ENCODE peak calls at places on chromosomes 1 and 21, in eight cellular contexts. One of them, this sample, is unnamed.

GRCh38 chr1:42177551-42177981 is 13.0 kb upstream of the GUCA2A start:
- DNase-seq in NCI-H1092: peak
- DNase-seq in stimulated activated CD4-positive, alpha-beta T cell treated with anti-CD3 and anti-CD28 coated beads, Interleukin-12 subunit alpha, Interleukin-12 subunit beta, amount 100 ng/mL, for 48 hours: no peak
- DNase-seq in fibroblast of the conjunctiva: peak
- DNase-seq in smooth muscle cell of the brain vasculature: no peak
- DNase-seq in effector CD4-positive, alpha-beta T cell: no peak
- DNase-seq in effector memory CD4-positive, alpha-beta T cell: no peak
- DNase-seq in RKO: no peak
- DNase-seq in this sample: peak

GRCh38 chr1:9181990-9182783 is 52.4 kb upstream of the H6PD start:
- DNase-seq in NCI-H1092: no peak
- DNase-seq in stimulated activated CD4-positive, alpha-beta T cell treated with anti-CD3 and anti-CD28 coated beads, Interleukin-12 subunit alpha, Interleukin-12 subunit beta, amount 100 ng/mL, for 48 hours: no peak
- DNase-seq in fibroblast of the conjunctiva: no peak
- DNase-seq in smooth muscle cell of the brain vasculature: no peak
- DNase-seq in effector CD4-positive, alpha-beta T cell: no peak
- DNase-seq in effector memory CD4-positive, alpha-beta T cell: no peak
- DNase-seq in RKO: no peak
- DNase-seq in this sample: no peak

GRCh38 chr1:171742577-171742922 is 685 bp upstream of the VAMP4 start:
- DNase-seq in NCI-H1092: peak
- DNase-seq in stimulated activated CD4-positive, alpha-beta T cell treated with anti-CD3 and anti-CD28 coated beads, Interleukin-12 subunit alpha, Interleukin-12 subunit beta, amount 100 ng/mL, for 48 hours: no peak
- DNase-seq in fibroblast of the conjunctiva: no peak
- DNase-seq in smooth muscle cell of the brain vasculature: no peak
- DNase-seq in effector CD4-positive, alpha-beta T cell: no peak
- DNase-seq in effector memory CD4-positive, alpha-beta T cell: no peak
- DNase-seq in RKO: peak
- DNase-seq in this sample: peak

GRCh38 chr1:81848880-81849500 is 48.3 kb downstream of the ADGRL2 start:
- DNase-seq in NCI-H1092: no peak
- DNase-seq in stimulated activated CD4-positive, alpha-beta T cell treated with anti-CD3 and anti-CD28 coated beads, Interleukin-12 subunit alpha, Interleukin-12 subunit beta, amount 100 ng/mL, for 48 hours: no peak
- DNase-seq in fibroblast of the conjunctiva: no peak
- DNase-seq in smooth muscle cell of the brain vasculature: no peak
- DNase-seq in effector CD4-positive, alpha-beta T cell: no peak
- DNase-seq in effector memory CD4-positive, alpha-beta T cell: no peak
- DNase-seq in RKO: no peak
- DNase-seq in this sample: peak

GRCh38 chr1:226649780-226650179 is 89.3 kb downstream of the ITPKB start:
- DNase-seq in NCI-H1092: peak
- DNase-seq in stimulated activated CD4-positive, alpha-beta T cell treated with anti-CD3 and anti-CD28 coated beads, Interleukin-12 subunit alpha, Interleukin-12 subunit beta, amount 100 ng/mL, for 48 hours: no peak
- DNase-seq in fibroblast of the conjunctiva: no peak
- DNase-seq in smooth muscle cell of the brain vasculature: no peak
- DNase-seq in effector CD4-positive, alpha-beta T cell: peak
- DNase-seq in effector memory CD4-positive, alpha-beta T cell: no peak
- DNase-seq in RKO: peak
- DNase-seq in this sample: no peak

GRCh38 chr1:19384113-19384512 is 72.0 kb downstream of the SLC66A1 start:
- DNase-seq in NCI-H1092: no peak
- DNase-seq in stimulated activated CD4-positive, alpha-beta T cell treated with anti-CD3 and anti-CD28 coated beads, Interleukin-12 subunit alpha, Interleukin-12 subunit beta, amount 100 ng/mL, for 48 hours: no peak
- DNase-seq in fibroblast of the conjunctiva: no peak
- DNase-seq in smooth muscle cell of the brain vasculature: peak
- DNase-seq in effector CD4-positive, alpha-beta T cell: no peak
- DNase-seq in effector memory CD4-positive, alpha-beta T cell: no peak
- DNase-seq in RKO: no peak
- DNase-seq in this sample: peak

GRCh38 chr1:68254667-68255226 is 22.4 kb upstream of the WLS start:
- DNase-seq in NCI-H1092: no peak
- DNase-seq in stimulated activated CD4-positive, alpha-beta T cell treated with anti-CD3 and anti-CD28 coated beads, Interleukin-12 subunit alpha, Interleukin-12 subunit beta, amount 100 ng/mL, for 48 hours: no peak
- DNase-seq in fibroblast of the conjunctiva: no peak
- DNase-seq in smooth muscle cell of the brain vasculature: no peak
- DNase-seq in effector CD4-positive, alpha-beta T cell: no peak
- DNase-seq in effector memory CD4-positive, alpha-beta T cell: no peak
- DNase-seq in RKO: no peak
- DNase-seq in this sample: no peak

GRCh38 chr1:228305721-228306152 is 97.9 kb downstream of the OBSCN start:
- DNase-seq in NCI-H1092: no peak
- DNase-seq in stimulated activated CD4-positive, alpha-beta T cell treated with anti-CD3 and anti-CD28 coated beads, Interleukin-12 subunit alpha, Interleukin-12 subunit beta, amount 100 ng/mL, for 48 hours: no peak
- DNase-seq in fibroblast of the conjunctiva: no peak
- DNase-seq in smooth muscle cell of the brain vasculature: no peak
- DNase-seq in effector CD4-positive, alpha-beta T cell: no peak
- DNase-seq in effector memory CD4-positive, alpha-beta T cell: no peak
- DNase-seq in RKO: no peak
- DNase-seq in this sample: no peak

GRCh38 chr1:209648931-209649776 is 3.1 kb downstream of the LAMB3 start:
- DNase-seq in NCI-H1092: no peak
- DNase-seq in stimulated activated CD4-positive, alpha-beta T cell treated with anti-CD3 and anti-CD28 coated beads, Interleukin-12 subunit alpha, Interleukin-12 subunit beta, amount 100 ng/mL, for 48 hours: no peak
- DNase-seq in fibroblast of the conjunctiva: peak
- DNase-seq in smooth muscle cell of the brain vasculature: peak
- DNase-seq in effector CD4-positive, alpha-beta T cell: no peak
- DNase-seq in effector memory CD4-positive, alpha-beta T cell: no peak
- DNase-seq in RKO: peak
- DNase-seq in this sample: no peak

GRCh38 chr21:46141767-46142580 is 13.4 kb downstream of the FTCD start:
- DNase-seq in NCI-H1092: no peak
- DNase-seq in stimulated activated CD4-positive, alpha-beta T cell treated with anti-CD3 and anti-CD28 coated beads, Interleukin-12 subunit alpha, Interleukin-12 subunit beta, amount 100 ng/mL, for 48 hours: no peak
- DNase-seq in fibroblast of the conjunctiva: no peak
- DNase-seq in smooth muscle cell of the brain vasculature: no peak
- DNase-seq in effector CD4-positive, alpha-beta T cell: no peak
- DNase-seq in effector memory CD4-positive, alpha-beta T cell: no peak
- DNase-seq in RKO: no peak
- DNase-seq in this sample: no peak

GRCh38 chr1:184686540-184686939 is 68.1 kb downstream of the EDEM3 start:
- DNase-seq in NCI-H1092: no peak
- DNase-seq in stimulated activated CD4-positive, alpha-beta T cell treated with anti-CD3 and anti-CD28 coated beads, Interleukin-12 subunit alpha, Interleukin-12 subunit beta, amount 100 ng/mL, for 48 hours: no peak
- DNase-seq in fibroblast of the conjunctiva: peak
- DNase-seq in smooth muscle cell of the brain vasculature: no peak
- DNase-seq in effector CD4-positive, alpha-beta T cell: no peak
- DNase-seq in effector memory CD4-positive, alpha-beta T cell: no peak
- DNase-seq in RKO: no peak
- DNase-seq in this sample: no peak

GRCh38 chr1:54310439-54311328 is 95.5 kb downstream of the SSBP3 start:
- DNase-seq in NCI-H1092: no peak
- DNase-seq in stimulated activated CD4-positive, alpha-beta T cell treated with anti-CD3 and anti-CD28 coated beads, Interleukin-12 subunit alpha, Interleukin-12 subunit beta, amount 100 ng/mL, for 48 hours: no peak
- DNase-seq in fibroblast of the conjunctiva: no peak
- DNase-seq in smooth muscle cell of the brain vasculature: no peak
- DNase-seq in effector CD4-positive, alpha-beta T cell: no peak
- DNase-seq in effector memory CD4-positive, alpha-beta T cell: no peak
- DNase-seq in RKO: no peak
- DNase-seq in this sample: peak

GRCh38 chr1:23178931-23179330 is 10.3 kb upstream of the LUZP1 start:
- DNase-seq in NCI-H1092: no peak
- DNase-seq in stimulated activated CD4-positive, alpha-beta T cell treated with anti-CD3 and anti-CD28 coated beads, Interleukin-12 subunit alpha, Interleukin-12 subunit beta, amount 100 ng/mL, for 48 hours: no peak
- DNase-seq in fibroblast of the conjunctiva: no peak
- DNase-seq in smooth muscle cell of the brain vasculature: no peak
- DNase-seq in effector CD4-positive, alpha-beta T cell: no peak
- DNase-seq in effector memory CD4-positive, alpha-beta T cell: no peak
- DNase-seq in RKO: peak
- DNase-seq in this sample: no peak

GRCh38 chr1:93108335-93108734 is 29.3 kb downstream of the MTF2 start:
- DNase-seq in NCI-H1092: no peak
- DNase-seq in stimulated activated CD4-positive, alpha-beta T cell treated with anti-CD3 and anti-CD28 coated beads, Interleukin-12 subunit alpha, Interleukin-12 subunit beta, amount 100 ng/mL, for 48 hours: no peak
- DNase-seq in fibroblast of the conjunctiva: no peak
- DNase-seq in smooth muscle cell of the brain vasculature: no peak
- DNase-seq in effector CD4-positive, alpha-beta T cell: no peak
- DNase-seq in effector memory CD4-positive, alpha-beta T cell: no peak
- DNase-seq in RKO: no peak
- DNase-seq in this sample: no peak

GRCh38 chr1:211589782-211590721 is 11.1 kb upstream of the SLC30A1 start:
- DNase-seq in NCI-H1092: no peak
- DNase-seq in stimulated activated CD4-positive, alpha-beta T cell treated with anti-CD3 and anti-CD28 coated beads, Interleukin-12 subunit alpha, Interleukin-12 subunit beta, amount 100 ng/mL, for 48 hours: no peak
- DNase-seq in fibroblast of the conjunctiva: no peak
- DNase-seq in smooth muscle cell of the brain vasculature: no peak
- DNase-seq in effector CD4-positive, alpha-beta T cell: no peak
- DNase-seq in effector memory CD4-positive, alpha-beta T cell: no peak
- DNase-seq in RKO: no peak
- DNase-seq in this sample: no peak

GRCh38 chr1:117239467-117239866 is 28.7 kb upstream of the VTCN1 start:
- DNase-seq in NCI-H1092: no peak
- DNase-seq in stimulated activated CD4-positive, alpha-beta T cell treated with anti-CD3 and anti-CD28 coated beads, Interleukin-12 subunit alpha, Interleukin-12 subunit beta, amount 100 ng/mL, for 48 hours: no peak
- DNase-seq in fibroblast of the conjunctiva: no peak
- DNase-seq in smooth muscle cell of the brain vasculature: no peak
- DNase-seq in effector CD4-positive, alpha-beta T cell: no peak
- DNase-seq in effector memory CD4-positive, alpha-beta T cell: no peak
- DNase-seq in RKO: no peak
- DNase-seq in this sample: no peak

GRCh38 chr1:231177226-231177625 is 15.4 kb downstream of the TRIM67 start:
- DNase-seq in NCI-H1092: no peak
- DNase-seq in stimulated activated CD4-positive, alpha-beta T cell treated with anti-CD3 and anti-CD28 coated beads, Interleukin-12 subunit alpha, Interleukin-12 subunit beta, amount 100 ng/mL, for 48 hours: no peak
- DNase-seq in fibroblast of the conjunctiva: no peak
- DNase-seq in smooth muscle cell of the brain vasculature: no peak
- DNase-seq in effector CD4-positive, alpha-beta T cell: no peak
- DNase-seq in effector memory CD4-positive, alpha-beta T cell: no peak
- DNase-seq in RKO: no peak
- DNase-seq in this sample: no peak

GRCh38 chr1:8649027-8649426 is 168.4 kb downstream of the RERE start:
- DNase-seq in NCI-H1092: no peak
- DNase-seq in stimulated activated CD4-positive, alpha-beta T cell treated with anti-CD3 and anti-CD28 coated beads, Interleukin-12 subunit alpha, Interleukin-12 subunit beta, amount 100 ng/mL, for 48 hours: no peak
- DNase-seq in fibroblast of the conjunctiva: no peak
- DNase-seq in smooth muscle cell of the brain vasculature: no peak
- DNase-seq in effector CD4-positive, alpha-beta T cell: no peak
- DNase-seq in effector memory CD4-positive, alpha-beta T cell: no peak
- DNase-seq in RKO: no peak
- DNase-seq in this sample: no peak

GRCh38 chr1:42937141-42937696 is 21.4 kb downstream of the SLC2A1 start:
- DNase-seq in NCI-H1092: no peak
- DNase-seq in stimulated activated CD4-positive, alpha-beta T cell treated with anti-CD3 and anti-CD28 coated beads, Interleukin-12 subunit alpha, Interleukin-12 subunit beta, amount 100 ng/mL, for 48 hours: no peak
- DNase-seq in fibroblast of the conjunctiva: no peak
- DNase-seq in smooth muscle cell of the brain vasculature: no peak
- DNase-seq in effector CD4-positive, alpha-beta T cell: no peak
- DNase-seq in effector memory CD4-positive, alpha-beta T cell: no peak
- DNase-seq in RKO: peak
- DNase-seq in this sample: no peak

GRCh38 chr21:23574932-23575331 is 2032.3 kb downstream of the MRPL39 start:
- DNase-seq in NCI-H1092: no peak
- DNase-seq in stimulated activated CD4-positive, alpha-beta T cell treated with anti-CD3 and anti-CD28 coated beads, Interleukin-12 subunit alpha, Interleukin-12 subunit beta, amount 100 ng/mL, for 48 hours: no peak
- DNase-seq in fibroblast of the conjunctiva: no peak
- DNase-seq in smooth muscle cell of the brain vasculature: no peak
- DNase-seq in effector CD4-positive, alpha-beta T cell: no peak
- DNase-seq in effector memory CD4-positive, alpha-beta T cell: no peak
- DNase-seq in RKO: no peak
- DNase-seq in this sample: no peak

GRCh38 chr1:51175278-51175677 is 60.8 kb upstream of the RNF11 start:
- DNase-seq in NCI-H1092: no peak
- DNase-seq in stimulated activated CD4-positive, alpha-beta T cell treated with anti-CD3 and anti-CD28 coated beads, Interleukin-12 subunit alpha, Interleukin-12 subunit beta, amount 100 ng/mL, for 48 hours: no peak
- DNase-seq in fibroblast of the conjunctiva: no peak
- DNase-seq in smooth muscle cell of the brain vasculature: no peak
- DNase-seq in effector CD4-positive, alpha-beta T cell: no peak
- DNase-seq in effector memory CD4-positive, alpha-beta T cell: no peak
- DNase-seq in RKO: no peak
- DNase-seq in this sample: no peak

GRCh38 chr1:117466761-117467160 is 99.5 kb downstream of the MAN1A2 start:
- DNase-seq in NCI-H1092: no peak
- DNase-seq in stimulated activated CD4-positive, alpha-beta T cell treated with anti-CD3 and anti-CD28 coated beads, Interleukin-12 subunit alpha, Interleukin-12 subunit beta, amount 100 ng/mL, for 48 hours: no peak
- DNase-seq in fibroblast of the conjunctiva: no peak
- DNase-seq in smooth muscle cell of the brain vasculature: no peak
- DNase-seq in effector CD4-positive, alpha-beta T cell: no peak
- DNase-seq in effector memory CD4-positive, alpha-beta T cell: no peak
- DNase-seq in RKO: no peak
- DNase-seq in this sample: no peak

GRCh38 chr1:201850053-201850397 is 21.1 kb downstream of the IPO9 start:
- DNase-seq in NCI-H1092: no peak
- DNase-seq in stimulated activated CD4-positive, alpha-beta T cell treated with anti-CD3 and anti-CD28 coated beads, Interleukin-12 subunit alpha, Interleukin-12 subunit beta, amount 100 ng/mL, for 48 hours: no peak
- DNase-seq in fibroblast of the conjunctiva: peak
- DNase-seq in smooth muscle cell of the brain vasculature: no peak
- DNase-seq in effector CD4-positive, alpha-beta T cell: no peak
- DNase-seq in effector memory CD4-positive, alpha-beta T cell: no peak
- DNase-seq in RKO: no peak
- DNase-seq in this sample: peak

GRCh38 chr1:62175568-62176179 is 19.0 kb upstream of the L1TD1 start:
- DNase-seq in NCI-H1092: peak
- DNase-seq in stimulated activated CD4-positive, alpha-beta T cell treated with anti-CD3 and anti-CD28 coated beads, Interleukin-12 subunit alpha, Interleukin-12 subunit beta, amount 100 ng/mL, for 48 hours: no peak
- DNase-seq in fibroblast of the conjunctiva: peak
- DNase-seq in smooth muscle cell of the brain vasculature: peak
- DNase-seq in effector CD4-positive, alpha-beta T cell: peak
- DNase-seq in effector memory CD4-positive, alpha-beta T cell: no peak
- DNase-seq in RKO: peak
- DNase-seq in this sample: peak

GRCh38 chr1:223645903-223646302 is 19.6 kb downstream of the CAPN8 start:
- DNase-seq in NCI-H1092: no peak
- DNase-seq in stimulated activated CD4-positive, alpha-beta T cell treated with anti-CD3 and anti-CD28 coated beads, Interleukin-12 subunit alpha, Interleukin-12 subunit beta, amount 100 ng/mL, for 48 hours: no peak
- DNase-seq in fibroblast of the conjunctiva: no peak
- DNase-seq in smooth muscle cell of the brain vasculature: no peak
- DNase-seq in effector CD4-positive, alpha-beta T cell: no peak
- DNase-seq in effector memory CD4-positive, alpha-beta T cell: no peak
- DNase-seq in RKO: no peak
- DNase-seq in this sample: peak

GRCh38 chr1:167447521-167448136 is 70.7 kb downstream of the CD247 start:
- DNase-seq in NCI-H1092: no peak
- DNase-seq in stimulated activated CD4-positive, alpha-beta T cell treated with anti-CD3 and anti-CD28 coated beads, Interleukin-12 subunit alpha, Interleukin-12 subunit beta, amount 100 ng/mL, for 48 hours: peak
- DNase-seq in fibroblast of the conjunctiva: no peak
- DNase-seq in smooth muscle cell of the brain vasculature: no peak
- DNase-seq in effector CD4-positive, alpha-beta T cell: peak
- DNase-seq in effector memory CD4-positive, alpha-beta T cell: peak
- DNase-seq in RKO: peak
- DNase-seq in this sample: no peak

GRCh38 chr1:198943484-198943883 is 304.6 kb downstream of the PTPRC start:
- DNase-seq in NCI-H1092: no peak
- DNase-seq in stimulated activated CD4-positive, alpha-beta T cell treated with anti-CD3 and anti-CD28 coated beads, Interleukin-12 subunit alpha, Interleukin-12 subunit beta, amount 100 ng/mL, for 48 hours: no peak
- DNase-seq in fibroblast of the conjunctiva: no peak
- DNase-seq in smooth muscle cell of the brain vasculature: no peak
- DNase-seq in effector CD4-positive, alpha-beta T cell: no peak
- DNase-seq in effector memory CD4-positive, alpha-beta T cell: no peak
- DNase-seq in RKO: no peak
- DNase-seq in this sample: no peak

GRCh38 chr1:181081399-181081798 is 7.1 kb upstream of the IER5 start:
- DNase-seq in NCI-H1092: peak
- DNase-seq in stimulated activated CD4-positive, alpha-beta T cell treated with anti-CD3 and anti-CD28 coated beads, Interleukin-12 subunit alpha, Interleukin-12 subunit beta, amount 100 ng/mL, for 48 hours: no peak
- DNase-seq in fibroblast of the conjunctiva: no peak
- DNase-seq in smooth muscle cell of the brain vasculature: no peak
- DNase-seq in effector CD4-positive, alpha-beta T cell: no peak
- DNase-seq in effector memory CD4-positive, alpha-beta T cell: no peak
- DNase-seq in RKO: peak
- DNase-seq in this sample: peak

GRCh38 chr1:29236993-29237905 is 927 bp downstream of the PTPRU start:
- DNase-seq in NCI-H1092: no peak
- DNase-seq in stimulated activated CD4-positive, alpha-beta T cell treated with anti-CD3 and anti-CD28 coated beads, Interleukin-12 subunit alpha, Interleukin-12 subunit beta, amount 100 ng/mL, for 48 hours: no peak
- DNase-seq in fibroblast of the conjunctiva: no peak
- DNase-seq in smooth muscle cell of the brain vasculature: no peak
- DNase-seq in effector CD4-positive, alpha-beta T cell: no peak
- DNase-seq in effector memory CD4-positive, alpha-beta T cell: no peak
- DNase-seq in RKO: peak
- DNase-seq in this sample: no peak

GRCh38 chr1:36157973-36158826 is 2.2 kb downstream of the MAP7D1 start:
- DNase-seq in NCI-H1092: no peak
- DNase-seq in stimulated activated CD4-positive, alpha-beta T cell treated with anti-CD3 and anti-CD28 coated beads, Interleukin-12 subunit alpha, Interleukin-12 subunit beta, amount 100 ng/mL, for 48 hours: no peak
- DNase-seq in fibroblast of the conjunctiva: no peak
- DNase-seq in smooth muscle cell of the brain vasculature: no peak
- DNase-seq in effector CD4-positive, alpha-beta T cell: no peak
- DNase-seq in effector memory CD4-positive, alpha-beta T cell: no peak
- DNase-seq in RKO: no peak
- DNase-seq in this sample: no peak

GRCh38 chr21:34609951-34610549 is 4.9 kb downstream of the RCAN1 start:
- DNase-seq in NCI-H1092: no peak
- DNase-seq in stimulated activated CD4-positive, alpha-beta T cell treated with anti-CD3 and anti-CD28 coated beads, Interleukin-12 subunit alpha, Interleukin-12 subunit beta, amount 100 ng/mL, for 48 hours: no peak
- DNase-seq in fibroblast of the conjunctiva: no peak
- DNase-seq in smooth muscle cell of the brain vasculature: no peak
- DNase-seq in effector CD4-positive, alpha-beta T cell: no peak
- DNase-seq in effector memory CD4-positive, alpha-beta T cell: no peak
- DNase-seq in RKO: no peak
- DNase-seq in this sample: no peak

GRCh38 chr1:91884459-91885290 is 1.3 kb downstream of the TGFBR3 start:
- DNase-seq in NCI-H1092: peak
- DNase-seq in stimulated activated CD4-positive, alpha-beta T cell treated with anti-CD3 and anti-CD28 coated beads, Interleukin-12 subunit alpha, Interleukin-12 subunit beta, amount 100 ng/mL, for 48 hours: no peak
- DNase-seq in fibroblast of the conjunctiva: no peak
- DNase-seq in smooth muscle cell of the brain vasculature: no peak
- DNase-seq in effector CD4-positive, alpha-beta T cell: peak
- DNase-seq in effector memory CD4-positive, alpha-beta T cell: no peak
- DNase-seq in RKO: no peak
- DNase-seq in this sample: peak

GRCh38 chr1:25971044-25971881 is 26.6 kb downstream of the PAFAH2 start:
- DNase-seq in NCI-H1092: no peak
- DNase-seq in stimulated activated CD4-positive, alpha-beta T cell treated with anti-CD3 and anti-CD28 coated beads, Interleukin-12 subunit alpha, Interleukin-12 subunit beta, amount 100 ng/mL, for 48 hours: no peak
- DNase-seq in fibroblast of the conjunctiva: no peak
- DNase-seq in smooth muscle cell of the brain vasculature: no peak
- DNase-seq in effector CD4-positive, alpha-beta T cell: no peak
- DNase-seq in effector memory CD4-positive, alpha-beta T cell: no peak
- DNase-seq in RKO: no peak
- DNase-seq in this sample: no peak

GRCh38 chr1:10694274-10694632 is 102.2 kb downstream of the CASZ1 start:
- DNase-seq in NCI-H1092: peak
- DNase-seq in stimulated activated CD4-positive, alpha-beta T cell treated with anti-CD3 and anti-CD28 coated beads, Interleukin-12 subunit alpha, Interleukin-12 subunit beta, amount 100 ng/mL, for 48 hours: peak
- DNase-seq in fibroblast of the conjunctiva: no peak
- DNase-seq in smooth muscle cell of the brain vasculature: no peak
- DNase-seq in effector CD4-positive, alpha-beta T cell: peak
- DNase-seq in effector memory CD4-positive, alpha-beta T cell: peak
- DNase-seq in RKO: no peak
- DNase-seq in this sample: no peak

This sample was measured in NCI-H2029.